ENCODE peak calls at places on chromosomes 11 and 22, in four cellular contexts. I is uterus, X is right lobe of liver, B is ovary. D is an unnamed sample.

GRCh38 chr11:117827521-117828511 is 3.3 kb upstream of the FXYD2 start:
- DNase-seq in B (peak), I (peak), X (no peak), D (no peak)

GRCh38 chr22:38338772-38339379 is 21.6 kb upstream of the CSNK1E start:
- DNase-seq in I (no peak), X (no peak), B (no peak), D (no peak)

GRCh38 chr22:24875862-24876506 is 70.0 kb downstream of the SGSM1 start:
- DNase-seq in I (no peak), X (no peak), B (no peak), D (no peak)

GRCh38 chr11:64298966-64299846 is 952 bp upstream of the CATSPERZ start:
- DNase-seq in I (peak), X (peak), B (peak), D (peak)

GRCh38 chr22:47793304-47794101 is 1031.1 kb downstream of the TBC1D22A start:
- DNase-seq in B (no peak), X (no peak), I (no peak), D (no peak)

GRCh38 chr11:14078941-14079522 is 116.5 kb downstream of the SPON1 start:
- DNase-seq in I (no peak), X (no peak), B (no peak), D (no peak)

GRCh38 chr11:134822930-134823329 is 410.9 kb upstream of the B3GAT1 start:
- DNase-seq in I (no peak), X (no peak), B (no peak), D (no peak)

GRCh38 chr11:92316410-92316809 is 91.8 kb downstream of the FAT3 start:
- DNase-seq in X (no peak), B (no peak), I (no peak), D (no peak)

GRCh38 chr11:2883717-2884423 is 1.7 kb downstream of the CDKN1C start:
- DNase-seq in I (no peak), B (peak), X (no peak), D (no peak)

GRCh38 chr11:63547076-63547475 is 10.5 kb downstream of the PLAAT4 start:
- DNase-seq in B (no peak), X (no peak), I (no peak), D (no peak)

GRCh38 chr11:11607772-11608171 is 14.0 kb downstream of the GALNT18 start:
- DNase-seq in B (no peak), I (no peak), X (no peak), D (no peak)

GRCh38 chr11:99325807-99326206 is 305.1 kb downstream of the CNTN5 start:
- DNase-seq in I (no peak), X (no peak), B (no peak), D (peak)

GRCh38 chr11:47477323-47477722 is 28.4 kb upstream of the RAPSN start:
- DNase-seq in I (no peak), X (no peak), B (no peak), D (no peak)

GRCh38 chr11:26285593-26285992 is 46.3 kb upstream of the ANO3 start:
- DNase-seq in B (no peak), X (no peak), I (no peak), D (no peak)

GRCh38 chr11:47105974-47106373 is 70.7 kb downstream of the ARFGAP2 start:
- DNase-seq in I (no peak), B (no peak), X (no peak), D (no peak)

GRCh38 chr11:2298795-2299747 is 2.6 kb downstream of the C11orf21 start:
- DNase-seq in B (peak), I (no peak), X (no peak), D (no peak)

GRCh38 chr22:26325641-26326040 is 103.4 kb upstream of the ASPHD2 start:
- DNase-seq in X (no peak), B (no peak), I (no peak), D (no peak)

GRCh38 chr11:65456418-65456817 is 33.8 kb downstream of the NEAT1 start:
- DNase-seq in X (no peak), B (no peak), I (no peak), D (no peak)

GRCh38 chr22:45783690-45784089 is 112.1 kb downstream of the ATXN10 start:
- DNase-seq in I (no peak), X (peak), B (no peak), D (no peak)

GRCh38 chr11:117941163-117941707 is 12.0 kb upstream of the TMPRSS13 start:
- DNase-seq in B (no peak), X (no peak), I (no peak), D (no peak)

GRCh38 chr11:63767415-63768231 is 952 bp downstream of the ZFTA start:
- DNase-seq in B (peak), I (peak), X (peak), D (peak)

GRCh38 chr11:12827929-12828812 is 153.9 kb downstream of the TEAD1 start:
- DNase-seq in B (peak), X (peak), I (no peak), D (no peak)

GRCh38 chr11:1382831-1383607 is 6.7 kb upstream of the BRSK2 start:
- DNase-seq in X (peak), I (peak), B (peak), D (peak)

GRCh38 chr22:21726650-21727049 is 8.9 kb downstream of the YPEL1 start:
- DNase-seq in I (no peak), B (no peak), X (no peak), D (no peak)

GRCh38 chr11:124814739-124815138 is 14.5 kb upstream of the MSANTD2 start:
- DNase-seq in B (no peak), X (no peak), I (no peak), D (no peak)
- H3K4me3 ChIP-seq in B (no peak), X (no peak), I (no peak), D (no peak)

DNA sequence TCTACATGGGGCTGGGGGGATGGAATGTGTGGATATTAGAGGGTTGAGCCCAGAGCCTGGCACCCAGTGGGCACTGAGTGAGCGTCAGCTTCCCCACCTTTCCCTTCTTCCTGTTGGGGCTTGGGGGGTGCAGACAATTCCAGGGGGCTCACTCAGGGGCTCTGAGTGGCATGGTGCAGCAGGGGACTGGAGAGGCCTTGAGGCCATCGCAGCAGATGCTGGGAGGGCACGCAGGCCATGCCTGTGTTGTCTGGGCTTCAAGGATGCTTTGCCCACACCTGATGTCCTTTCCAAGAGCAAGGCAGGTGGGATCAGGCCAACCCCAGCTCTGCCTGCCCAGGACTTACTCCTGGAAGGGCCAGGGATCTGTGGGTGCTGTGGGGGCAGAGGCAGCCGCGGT is 11.2 kb upstream of the TTLL12 start:
- DNase-seq in I (no peak), X (no peak), B (no peak), D (no peak)
- TF ChIP-seq POLR2A in I (no peak), X (no peak), B (no peak), D (no peak)

GRCh38 chr11:9533736-9534473 is 39.6 kb upstream of the WEE1 start:
- DNase-seq in B (no peak), I (no peak), X (no peak), D (no peak)
- H3K27ac ChIP-seq in B (no peak), I (no peak), X (no peak), D (no peak)

GRCh38 chr11:45180158-45180887 is 33.9 kb downstream of the PRDM11 start:
- DNase-seq in X (peak), I (peak), B (peak), D (peak)
- H3K4me3 ChIP-seq in X (peak), I (peak), B (peak), D (peak)

DNA sequence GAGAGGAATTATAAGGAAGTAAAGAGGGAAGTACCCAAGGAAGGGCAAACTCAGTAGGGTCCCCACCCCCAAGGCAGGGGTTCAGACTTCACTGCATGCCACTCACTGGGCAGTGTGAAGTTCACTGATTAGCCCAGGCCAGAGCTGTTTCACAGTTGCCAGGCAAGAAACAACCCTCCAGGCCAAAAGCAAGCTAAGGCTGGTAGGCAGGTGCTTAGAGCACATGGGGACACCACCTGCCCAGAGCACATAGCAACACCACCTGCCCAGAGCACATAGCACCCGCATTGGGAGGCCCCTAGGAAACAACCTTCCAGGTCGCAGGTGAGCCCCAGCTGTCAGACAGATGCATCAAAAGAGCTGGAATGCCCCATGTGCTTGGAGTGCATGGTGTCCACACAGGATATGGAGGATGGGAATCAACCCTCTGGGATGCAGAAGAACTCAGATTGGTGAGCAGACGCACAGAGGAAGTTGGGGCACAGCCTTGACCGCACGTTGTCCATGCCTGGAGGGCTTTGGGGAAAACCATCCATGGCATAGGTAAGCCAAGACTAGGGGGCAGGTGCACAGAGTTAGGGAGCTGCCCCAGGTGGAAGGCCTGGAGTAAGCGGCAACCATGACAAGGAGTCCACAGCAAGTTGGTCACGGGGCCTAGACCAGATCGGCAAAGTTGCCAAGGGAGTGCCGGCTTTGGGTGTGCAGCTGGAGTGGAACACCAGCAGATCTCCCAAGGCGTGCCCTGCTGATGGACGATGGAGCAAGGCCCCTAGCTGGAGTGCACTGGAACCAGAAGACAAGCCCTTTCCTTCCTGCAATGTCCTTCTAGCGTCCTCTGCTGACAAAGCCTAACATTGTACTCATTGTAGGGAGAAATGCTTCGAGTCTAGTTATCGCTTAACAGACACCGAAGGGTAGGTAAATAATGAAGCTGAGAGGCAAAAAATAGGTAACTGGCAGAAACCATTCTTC is 7.8 kb upstream of the TMEM216 start:
- DNase-seq in I (no peak), X (no peak), B (no peak), D (no peak)
- TF ChIP-seq POLR2A in I (no peak), X (no peak), B (no peak), D (no peak)

DNA sequence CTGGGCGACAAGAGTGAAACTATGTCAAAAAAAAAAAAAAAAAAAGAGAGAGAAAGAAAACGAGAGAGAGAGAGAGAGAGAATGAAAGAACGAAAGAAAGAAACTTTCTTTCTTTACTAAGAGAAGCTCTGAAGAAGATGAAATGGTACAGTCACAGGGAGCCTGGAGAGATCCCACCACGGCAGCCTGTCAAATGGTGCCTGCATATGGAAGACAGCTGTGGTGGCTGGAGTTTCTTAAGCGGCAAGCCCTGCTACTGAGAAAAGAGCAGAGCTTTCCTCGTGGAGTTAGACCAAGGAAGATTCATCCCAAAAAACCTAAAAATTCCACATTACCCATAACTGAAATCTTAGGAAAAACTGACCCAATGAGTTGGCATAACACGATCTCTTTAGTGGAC is 66.7 kb downstream of the MICAL3 start:
- DNase-seq in I (no peak), X (no peak), B (no peak), D (no peak)
- H3K27ac ChIP-seq in I (no peak), X (no peak), B (no peak), D (no peak)

GRCh38 chr22:32407936-32408335 is 4.1 kb downstream of the RTCB start:
- DNase-seq in I (no peak), B (no peak), X (no peak), D (no peak)

GRCh38 chr22:32411829-32412592 is at the start of gene RTCB:
- DNase-seq in B (peak), I (peak), X (peak), D (peak)

GRCh38 chr22:32411388-32411787 is 659 bp downstream of the RTCB start:
- DNase-seq in X (no peak), B (no peak), I (no peak), D (no peak)

GRCh38 chr22:32409977-32410376 is 2.1 kb downstream of the RTCB start:
- DNase-seq in B (no peak), X (no peak), I (no peak), D (no peak)

GRCh38 chr22:32410459-32410858 is 1.6 kb downstream of the RTCB start:
- DNase-seq in B (no peak), X (no peak), I (no peak), D (no peak)
- H3K4me3 ChIP-seq in B (no peak), X (peak), I (no peak), D (peak)

GRCh38 chr22:31647516-31647915 is 14.5 kb downstream of the PISD start:
- DNase-seq in I (no peak), B (no peak), X (no peak), D (no peak)
- TF ChIP-seq POLR2A in I (no peak), B (no peak), X (no peak), D (no peak)

DNA sequence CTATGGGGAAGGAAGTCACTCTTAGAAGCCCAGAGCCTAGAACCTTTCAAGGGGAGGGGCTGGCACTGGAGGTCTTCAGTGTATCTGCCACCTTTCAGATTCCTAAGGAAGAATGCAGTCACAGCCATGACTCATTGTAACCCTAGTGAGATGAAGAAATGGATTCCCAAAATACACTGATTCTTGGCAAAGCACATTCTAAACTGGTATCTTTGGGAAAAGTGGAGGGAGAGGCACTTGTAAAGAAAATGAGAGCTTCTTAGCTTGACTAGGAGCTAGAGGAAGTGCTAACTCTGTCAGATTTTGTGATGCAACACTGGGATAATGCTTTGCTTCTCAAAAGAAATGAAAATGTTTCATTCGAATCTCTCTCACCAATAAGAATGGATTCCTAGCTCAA is 14.4 kb downstream of the NRIP3 start:
- DNase-seq in B (no peak), I (no peak), X (no peak), D (no peak)
- H3K27ac ChIP-seq in B (no peak), I (no peak), X (no peak), D (no peak)

D was measured in gastrocnemius medialis.